ENCODE peak calls at places on chromosomes 16 and 17, in nine cellular contexts. One of them, this sample, is unnamed.

GRCh38 chr17:61458000-61458399 is 5.8 kb downstream of the TBX4 start:
- DNase-seq in osteocyte: peak; percentile 21
- DNase-seq in effector CD8-positive, alpha-beta T cell: no peak
- DNase-seq in T-helper 2 cell: no peak
- DNase-seq in Peyer's patch: no peak
- DNase-seq in hippocampal formation: no peak
- DNase-seq in astrocyte of the spinal cord: no peak
- DNase-seq in NCI-H2171: no peak
- DNase-seq in substantia nigra: no peak
- DNase-seq in this sample: no peak

GRCh38 chr16:2365895-2366294 is 25.4 kb upstream of the ABCA3 start:
- DNase-seq in osteocyte: no peak
- DNase-seq in effector CD8-positive, alpha-beta T cell: no peak
- DNase-seq in T-helper 2 cell: no peak
- DNase-seq in Peyer's patch: no peak
- DNase-seq in hippocampal formation: no peak
- DNase-seq in astrocyte of the spinal cord: peak; percentile 80
- DNase-seq in NCI-H2171: no peak
- DNase-seq in substantia nigra: no peak
- DNase-seq in this sample: no peak

GRCh38 chr16:4989391-4990006 is 31.4 kb downstream of the SEC14L5 start:
- DNase-seq in osteocyte: no peak
- DNase-seq in effector CD8-positive, alpha-beta T cell: no peak
- DNase-seq in T-helper 2 cell: no peak
- DNase-seq in Peyer's patch: no peak
- DNase-seq in hippocampal formation: no peak
- DNase-seq in astrocyte of the spinal cord: no peak
- DNase-seq in NCI-H2171: no peak
- DNase-seq in substantia nigra: no peak
- DNase-seq in this sample: no peak

GRCh38 chr17:75645889-75646625 is 12.8 kb downstream of the SMIM5 start:
- DNase-seq in osteocyte: no peak
- DNase-seq in effector CD8-positive, alpha-beta T cell: no peak
- DNase-seq in T-helper 2 cell: no peak
- DNase-seq in Peyer's patch: peak; percentile 90
- DNase-seq in hippocampal formation: peak; percentile 92
- DNase-seq in astrocyte of the spinal cord: no peak
- DNase-seq in NCI-H2171: no peak
- DNase-seq in substantia nigra: peak; percentile 84
- DNase-seq in this sample: no peak

GRCh38 chr17:74730491-74731346 is 6.3 kb upstream of the RAB37 start:
- DNase-seq in osteocyte: no peak
- DNase-seq in effector CD8-positive, alpha-beta T cell: no peak
- DNase-seq in T-helper 2 cell: no peak
- DNase-seq in Peyer's patch: peak; percentile 74
- DNase-seq in hippocampal formation: no peak
- DNase-seq in astrocyte of the spinal cord: no peak
- DNase-seq in NCI-H2171: no peak
- DNase-seq in substantia nigra: no peak
- DNase-seq in this sample: no peak

GRCh38 chr16:64290461-64290860 is 831.4 kb downstream of the CDH11 start:
- DNase-seq in osteocyte: no peak
- DNase-seq in effector CD8-positive, alpha-beta T cell: no peak
- DNase-seq in T-helper 2 cell: no peak
- DNase-seq in Peyer's patch: no peak
- DNase-seq in hippocampal formation: no peak
- DNase-seq in astrocyte of the spinal cord: no peak
- DNase-seq in NCI-H2171: no peak
- DNase-seq in substantia nigra: no peak
- DNase-seq in this sample: no peak

GRCh38 chr16:5653789-5654188 is 556.2 kb upstream of the EEF2KMT start:
- DNase-seq in osteocyte: no peak
- DNase-seq in effector CD8-positive, alpha-beta T cell: no peak
- DNase-seq in T-helper 2 cell: no peak
- DNase-seq in Peyer's patch: no peak
- DNase-seq in hippocampal formation: no peak
- DNase-seq in astrocyte of the spinal cord: no peak
- DNase-seq in NCI-H2171: no peak
- DNase-seq in substantia nigra: no peak
- DNase-seq in this sample: no peak

GRCh38 chr16:13896543-13897182 is 23.3 kb upstream of the ERCC4 start:
- DNase-seq in osteocyte: no peak
- DNase-seq in effector CD8-positive, alpha-beta T cell: no peak
- DNase-seq in T-helper 2 cell: no peak
- DNase-seq in Peyer's patch: no peak
- DNase-seq in hippocampal formation: no peak
- DNase-seq in astrocyte of the spinal cord: no peak
- DNase-seq in NCI-H2171: no peak
- DNase-seq in substantia nigra: no peak
- DNase-seq in this sample: no peak

GRCh38 chr16:2030036-2030435 is 3.3 kb downstream of the NHERF2 start:
- DNase-seq in osteocyte: no peak
- DNase-seq in effector CD8-positive, alpha-beta T cell: no peak
- DNase-seq in T-helper 2 cell: no peak
- DNase-seq in Peyer's patch: no peak
- DNase-seq in hippocampal formation: no peak
- DNase-seq in astrocyte of the spinal cord: no peak
- DNase-seq in NCI-H2171: no peak
- DNase-seq in substantia nigra: no peak
- DNase-seq in this sample: no peak

GRCh38 chr17:65559802-65560627 is 1.4 kb downstream of the AXIN2 start:
- DNase-seq in osteocyte: no peak
- DNase-seq in effector CD8-positive, alpha-beta T cell: no peak
- DNase-seq in T-helper 2 cell: no peak
- DNase-seq in Peyer's patch: no peak
- DNase-seq in hippocampal formation: no peak
- DNase-seq in astrocyte of the spinal cord: peak; percentile 34
- DNase-seq in NCI-H2171: no peak
- DNase-seq in substantia nigra: no peak
- DNase-seq in this sample: no peak

GRCh38 chr16:70163596-70163995 is 10.0 kb upstream of the CLEC18C start:
- DNase-seq in osteocyte: no peak
- DNase-seq in effector CD8-positive, alpha-beta T cell: no peak
- DNase-seq in T-helper 2 cell: no peak
- DNase-seq in Peyer's patch: no peak
- DNase-seq in hippocampal formation: no peak
- DNase-seq in astrocyte of the spinal cord: no peak
- DNase-seq in NCI-H2171: no peak
- DNase-seq in substantia nigra: no peak
- DNase-seq in this sample: no peak

GRCh38 chr17:29608986-29609385 is 13.7 kb downstream of the CORO6 start:
- DNase-seq in osteocyte: no peak
- DNase-seq in effector CD8-positive, alpha-beta T cell: no peak
- DNase-seq in T-helper 2 cell: no peak
- DNase-seq in Peyer's patch: no peak
- DNase-seq in hippocampal formation: no peak
- DNase-seq in astrocyte of the spinal cord: no peak
- DNase-seq in NCI-H2171: no peak
- DNase-seq in substantia nigra: no peak
- DNase-seq in this sample: no peak

GRCh38 chr17:29584452-29585079 is 4.9 kb downstream of the GIT1 start:
- DNase-seq in osteocyte: no peak
- DNase-seq in effector CD8-positive, alpha-beta T cell: no peak
- DNase-seq in T-helper 2 cell: no peak
- DNase-seq in Peyer's patch: no peak
- DNase-seq in hippocampal formation: peak; percentile 60
- DNase-seq in astrocyte of the spinal cord: no peak
- DNase-seq in NCI-H2171: no peak
- DNase-seq in substantia nigra: peak; percentile 77
- DNase-seq in this sample: no peak

This sample was measured in esophagus muscularis mucosa.